ENCODE peak calls at places on chromosomes 16 and 17, in four cellular contexts. One of them, this sample, is unnamed.

GRCh38 chr16:3564130-3564888 is 12.9 kb downstream of the NLRC3 start:
- DNase-seq in left ventricle myocardium inferior: no peak
- DNase-seq in stomach: no peak
- DNase-seq in heart left ventricle: no peak
- DNase-seq in this sample: no peak

GRCh38 chr17:41633498-41634197 is 9.3 kb upstream of the KRT17 start:
- DNase-seq in left ventricle myocardium inferior: no peak
- DNase-seq in stomach: no peak
- DNase-seq in heart left ventricle: no peak
- DNase-seq in this sample: peak; percentile 39

GRCh38 chr16:56317998-56318912 is 107.1 kb downstream of the AMFR start:
- DNase-seq in left ventricle myocardium inferior: peak; percentile 81
- DNase-seq in stomach: peak; percentile 82
- DNase-seq in heart left ventricle: peak; percentile 86
- DNase-seq in this sample: peak; percentile 86

GRCh38 chr17:42670199-42670924 is 6.4 kb downstream of the PLEKHH3 start:
- DNase-seq in left ventricle myocardium inferior: no peak
- DNase-seq in stomach: no peak
- DNase-seq in heart left ventricle: no peak
- DNase-seq in this sample: no peak

GRCh38 chr16:2515180-2515803 is 1.5 kb downstream of the ATP6V0C start:
- DNase-seq in left ventricle myocardium inferior: no peak
- DNase-seq in stomach: peak; percentile 55
- DNase-seq in heart left ventricle: no peak
- DNase-seq in this sample: no peak

GRCh38 chr17:47205419-47205963 is 3.7 kb upstream of the MYL4 start:
- DNase-seq in left ventricle myocardium inferior: peak; percentile 38
- DNase-seq in stomach: peak; percentile 72
- DNase-seq in heart left ventricle: peak; percentile 56
- DNase-seq in this sample: no peak

GRCh38 chr16:1347286-1347855 is 4.3 kb downstream of the TSR3 start:
- DNase-seq in left ventricle myocardium inferior: no peak
- DNase-seq in stomach: no peak
- DNase-seq in heart left ventricle: no peak
- DNase-seq in this sample: no peak

GRCh38 chr17:7443499-7444485 is 1.1 kb upstream of the CHRNB1 start:
- DNase-seq in left ventricle myocardium inferior: no peak
- DNase-seq in stomach: no peak
- DNase-seq in heart left ventricle: no peak
- DNase-seq in this sample: no peak

GRCh38 chr16:81583893-81584705 is 139.5 kb downstream of the CMIP start:
- DNase-seq in left ventricle myocardium inferior: no peak
- DNase-seq in stomach: peak; percentile 68
- DNase-seq in heart left ventricle: no peak
- DNase-seq in this sample: no peak

GRCh38 chr17:38585056-38585804 is 20.5 kb downstream of the SRCIN1 start:
- DNase-seq in left ventricle myocardium inferior: no peak
- DNase-seq in stomach: no peak
- DNase-seq in heart left ventricle: no peak
- DNase-seq in this sample: peak; percentile 62

GRCh38 chr16:57588821-57589220 is 39.6 kb upstream of the ADGRG1 start:
- DNase-seq in left ventricle myocardium inferior: no peak
- DNase-seq in stomach: no peak
- DNase-seq in heart left ventricle: no peak
- DNase-seq in this sample: no peak

GRCh38 chr17:82583720-82584234 is 64.2 kb downstream of the FOXK2 start:
- DNase-seq in left ventricle myocardium inferior: no peak
- DNase-seq in stomach: no peak
- DNase-seq in heart left ventricle: no peak
- DNase-seq in this sample: no peak

GRCh38 chr16:58026139-58026704 is 668 bp downstream of the MMP15 start:
- DNase-seq in left ventricle myocardium inferior: peak; percentile 66
- DNase-seq in stomach: peak; percentile 66
- DNase-seq in heart left ventricle: peak; percentile 62
- DNase-seq in this sample: peak; percentile 38

GRCh38 chr17:59327891-59328290 is 3.6 kb upstream of the YPEL2 start:
- DNase-seq in left ventricle myocardium inferior: no peak
- DNase-seq in stomach: no peak
- DNase-seq in heart left ventricle: no peak
- DNase-seq in this sample: no peak

GRCh38 chr17:1643999-1644492 is 1.5 kb downstream of the SCARF1 start:
- DNase-seq in left ventricle myocardium inferior: no peak
- DNase-seq in stomach: no peak
- DNase-seq in heart left ventricle: no peak
- DNase-seq in this sample: no peak

GRCh38 chr17:75615301-75615700 is 17.9 kb upstream of the SMIM5 start:
- DNase-seq in left ventricle myocardium inferior: no peak
- DNase-seq in stomach: no peak
- DNase-seq in heart left ventricle: no peak
- DNase-seq in this sample: peak; percentile 91

GRCh38 chr16:78230832-78231231 is 131.4 kb downstream of the WWOX start:
- DNase-seq in left ventricle myocardium inferior: no peak
- DNase-seq in stomach: no peak
- DNase-seq in heart left ventricle: no peak
- DNase-seq in this sample: no peak

GRCh38 chr16:4521971-4522623 is 16.5 kb downstream of the CDIP1 start:
- DNase-seq in left ventricle myocardium inferior: peak; percentile 41
- DNase-seq in stomach: no peak
- DNase-seq in heart left ventricle: no peak
- DNase-seq in this sample: peak; percentile 81

GRCh38 chr17:33112763-33113162 is 121.1 kb downstream of the SPACA3 start:
- DNase-seq in left ventricle myocardium inferior: no peak
- DNase-seq in stomach: no peak
- DNase-seq in heart left ventricle: no peak
- DNase-seq in this sample: no peak

GRCh38 chr16:15031596-15031995 is 24.3 kb downstream of the NTAN1 start:
- DNase-seq in left ventricle myocardium inferior: no peak
- DNase-seq in stomach: no peak
- DNase-seq in heart left ventricle: no peak
- DNase-seq in this sample: no peak

GRCh38 chr17:18975597-18975996 is 23.6 kb downstream of the SLC5A10 start:
- DNase-seq in left ventricle myocardium inferior: no peak
- DNase-seq in stomach: no peak
- DNase-seq in heart left ventricle: no peak
- DNase-seq in this sample: no peak

GRCh38 chr17:4035081-4035680 is 70.9 kb upstream of the ATP2A3 start:
- DNase-seq in left ventricle myocardium inferior: no peak
- DNase-seq in stomach: no peak
- DNase-seq in heart left ventricle: no peak
- DNase-seq in this sample: no peak

GRCh38 chr16:69412287-69412686 is 12.1 kb upstream of the CYB5B start:
- DNase-seq in left ventricle myocardium inferior: no peak
- DNase-seq in stomach: no peak
- DNase-seq in heart left ventricle: no peak
- DNase-seq in this sample: no peak

GRCh38 chr17:68763551-68763950 is 162.4 kb upstream of the FAM20A start:
- DNase-seq in left ventricle myocardium inferior: no peak
- DNase-seq in stomach: no peak
- DNase-seq in heart left ventricle: no peak
- DNase-seq in this sample: no peak

GRCh38 chr17:68759002-68759342 is 157.8 kb upstream of the FAM20A start:
- DNase-seq in left ventricle myocardium inferior: no peak
- DNase-seq in stomach: no peak
- DNase-seq in heart left ventricle: no peak
- DNase-seq in this sample: no peak

GRCh38 chr17:68762911-68763310 is 161.7 kb upstream of the FAM20A start:
- DNase-seq in left ventricle myocardium inferior: no peak
- DNase-seq in stomach: no peak
- DNase-seq in heart left ventricle: no peak
- DNase-seq in this sample: no peak

GRCh38 chr17:68759343-68760140 is 158.4 kb upstream of the FAM20A start:
- DNase-seq in left ventricle myocardium inferior: peak; percentile 85
- DNase-seq in stomach: peak; percentile 90
- DNase-seq in heart left ventricle: peak; percentile 86
- DNase-seq in this sample: peak; percentile 89

GRCh38 chr17:68760141-68760475 is 158.9 kb upstream of the FAM20A start:
- DNase-seq in left ventricle myocardium inferior: no peak
- DNase-seq in stomach: no peak
- DNase-seq in heart left ventricle: no peak
- DNase-seq in this sample: no peak
- TF ChIP-seq CTCF in left ventricle myocardium inferior: peak; percentile 23
- TF ChIP-seq CTCF in stomach: no peak
- TF ChIP-seq CTCF in heart left ventricle: no peak
- TF ChIP-seq CTCF in this sample: no peak

DNA sequence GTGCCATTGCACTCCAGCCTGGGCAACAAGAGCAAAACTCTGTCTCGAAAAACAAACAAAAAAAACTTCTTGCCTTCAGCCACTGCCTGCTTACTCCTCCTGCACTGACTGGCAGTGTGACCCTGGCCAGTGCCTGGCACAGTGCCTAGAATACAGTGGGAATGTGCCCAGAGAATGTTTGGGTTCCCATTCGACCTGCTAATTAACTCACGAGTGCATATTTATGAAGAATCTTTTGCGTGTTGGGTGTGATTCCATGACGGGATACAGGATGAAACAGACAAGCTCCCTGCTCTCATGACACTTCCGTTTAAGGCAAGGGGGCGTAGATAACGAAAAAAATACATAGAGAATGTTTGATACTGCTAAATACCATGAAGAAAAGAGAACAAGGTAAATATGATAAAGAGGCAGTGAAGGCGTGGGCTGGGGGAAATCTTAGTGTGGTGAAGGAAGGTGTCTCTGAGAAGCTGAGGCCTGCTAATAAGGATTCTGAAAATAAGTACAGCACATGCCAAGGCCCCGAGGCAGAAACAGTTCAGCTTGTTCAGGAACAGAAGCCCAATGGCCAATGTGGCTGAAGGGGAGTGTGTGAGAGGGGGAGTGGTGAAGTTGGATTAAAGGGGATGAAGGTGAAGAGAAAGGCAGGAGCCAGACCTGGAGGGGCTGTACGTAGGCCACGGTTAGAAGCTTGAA is 4.3 kb downstream of the ABI3 start:
- DNase-seq in left ventricle myocardium inferior: no peak
- DNase-seq in stomach: peak; percentile 79
- DNase-seq in heart left ventricle: no peak
- DNase-seq in this sample: no peak
- H3K4me3 ChIP-seq in left ventricle myocardium inferior: peak overlapping the region; percentile 68
- H3K4me3 ChIP-seq in stomach: no peak overlapping the region
- H3K4me3 ChIP-seq in heart left ventricle: no peak overlapping the region
- H3K4me3 ChIP-seq in this sample: no peak overlapping the region

GRCh38 chr17:49217651-49218413 is 7.3 kb downstream of the ABI3 start:
- DNase-seq in left ventricle myocardium inferior: peak; percentile 71
- DNase-seq in stomach: peak; percentile 49
- DNase-seq in heart left ventricle: peak; percentile 63
- DNase-seq in this sample: no peak

GRCh38 chr17:49216482-49216881 is 6.0 kb downstream of the ABI3 start:
- DNase-seq in left ventricle myocardium inferior: no peak
- DNase-seq in stomach: no peak
- DNase-seq in heart left ventricle: no peak
- DNase-seq in this sample: no peak

GRCh38 chr17:49219987-49220386 is 9.5 kb downstream of the ABI3 start:
- DNase-seq in left ventricle myocardium inferior: no peak
- DNase-seq in stomach: no peak
- DNase-seq in heart left ventricle: no peak
- DNase-seq in this sample: no peak

GRCh38 chr17:49218941-49219913 is 8.7 kb downstream of the ABI3 start:
- DNase-seq in left ventricle myocardium inferior: peak; percentile 27
- DNase-seq in stomach: peak; percentile 30
- DNase-seq in heart left ventricle: no peak
- DNase-seq in this sample: peak; percentile 51

DNA sequence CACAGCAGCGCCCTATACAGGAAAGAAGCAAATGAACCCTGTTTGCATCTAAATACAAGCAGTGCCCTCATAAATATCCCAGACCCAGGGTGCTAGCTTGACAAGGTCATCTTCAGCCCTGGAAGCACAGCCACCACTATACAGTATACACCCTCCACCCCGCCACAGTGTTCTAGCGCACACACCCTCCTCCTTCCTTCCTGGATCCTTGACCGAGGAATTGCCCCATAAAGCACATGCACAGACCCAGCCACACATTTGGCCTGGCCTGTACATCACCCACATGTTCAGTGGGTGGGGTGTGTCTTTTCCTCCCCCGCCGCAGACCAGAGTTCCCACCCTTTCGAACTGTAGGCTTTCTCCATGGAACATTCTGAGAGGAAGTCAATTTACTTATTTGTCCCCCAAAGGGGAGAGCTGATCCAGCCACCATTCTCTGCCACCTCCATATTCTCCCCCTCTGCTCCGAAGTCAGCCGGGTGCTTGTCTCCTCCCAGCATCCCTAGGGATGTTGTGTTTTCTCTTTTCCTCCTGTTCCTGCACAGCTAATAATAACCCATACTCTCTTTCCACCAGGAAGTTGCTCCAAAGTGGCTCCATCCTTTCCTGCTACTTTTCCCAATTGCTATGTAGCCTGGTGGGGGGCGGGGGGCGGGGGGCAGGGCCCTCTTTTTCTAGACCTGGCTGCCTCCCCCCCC is 6.6 kb downstream of the ABI3 start:
- DNase-seq in left ventricle myocardium inferior: peak; percentile 63
- DNase-seq in stomach: peak; percentile 27
- DNase-seq in heart left ventricle: peak; percentile 85
- DNase-seq in this sample: no peak
- H3K27ac ChIP-seq in left ventricle myocardium inferior: peak overlapping the region; percentile 90
- H3K27ac ChIP-seq in stomach: no peak overlapping the region
- H3K27ac ChIP-seq in heart left ventricle: peak overlapping the region; percentile 66
- H3K27ac ChIP-seq in this sample: no peak overlapping the region

GRCh38 chr17:50268040-50268439 is 6.2 kb upstream of the TMEM92 start:
- DNase-seq in left ventricle myocardium inferior: no peak
- DNase-seq in stomach: no peak
- DNase-seq in heart left ventricle: no peak
- DNase-seq in this sample: no peak

GRCh38 chr17:50265212-50265611 is 9.1 kb upstream of the TMEM92 start:
- DNase-seq in left ventricle myocardium inferior: no peak
- DNase-seq in stomach: peak; percentile 85
- DNase-seq in heart left ventricle: no peak
- DNase-seq in this sample: no peak

GRCh38 chr17:50267074-50267841 is 7.0 kb upstream of the TMEM92 start:
- DNase-seq in left ventricle myocardium inferior: no peak
- DNase-seq in stomach: no peak
- DNase-seq in heart left ventricle: no peak
- DNase-seq in this sample: no peak

GRCh38 chr17:50265690-50266306 is 8.5 kb upstream of the TMEM92 start:
- DNase-seq in left ventricle myocardium inferior: no peak
- DNase-seq in stomach: no peak
- DNase-seq in heart left ventricle: no peak
- DNase-seq in this sample: peak; percentile 7

DNA sequence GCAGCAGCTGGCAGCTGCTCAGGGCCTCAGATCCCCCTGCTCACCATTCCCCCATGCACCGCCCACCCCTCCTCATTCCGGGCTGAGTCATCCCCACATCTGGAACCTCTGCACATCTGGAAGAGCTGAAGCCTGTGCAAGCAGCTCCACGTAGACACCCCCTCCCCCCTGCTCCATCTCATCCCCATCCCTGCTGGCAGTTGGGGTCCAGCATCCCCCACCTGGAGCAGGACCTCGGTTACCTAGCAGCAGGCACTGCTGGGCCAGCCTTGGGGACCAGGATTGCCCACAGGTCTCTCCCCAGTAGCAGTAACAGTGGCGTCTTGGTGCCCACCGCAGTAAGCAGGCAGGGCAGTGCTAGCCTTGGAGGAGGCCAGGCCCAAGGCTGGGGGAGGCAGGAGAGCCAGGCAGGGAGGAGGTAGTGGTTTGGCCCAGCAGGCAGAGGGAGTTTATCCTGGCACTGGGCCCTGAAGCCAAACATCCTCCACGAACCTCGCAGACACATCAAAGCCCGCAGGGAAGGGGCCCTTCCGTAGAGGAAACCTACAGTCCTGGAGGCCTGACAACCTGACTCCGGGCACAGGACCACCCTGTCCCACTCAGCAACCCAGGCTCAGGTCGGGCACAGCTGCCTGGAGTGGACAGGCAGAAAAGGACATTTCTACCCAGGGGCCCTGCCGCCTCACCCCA is 7.7 kb upstream of the TMEM92 start:
- DNase-seq in left ventricle myocardium inferior: no peak
- DNase-seq in stomach: peak; percentile 88
- DNase-seq in heart left ventricle: no peak
- DNase-seq in this sample: peak; percentile 6
- TF ChIP-seq CTCF in left ventricle myocardium inferior: no peak
- TF ChIP-seq CTCF in stomach: no peak
- TF ChIP-seq CTCF in heart left ventricle: no peak
- TF ChIP-seq CTCF in this sample: no peak

This sample was measured in WERI-Rb-1.